ENCODE peak calls at places on chromosomes 3 and 15, in five cellular contexts. One of them, this sample, is unnamed.

GRCh38 chr3:77370413-77370812 is 330.5 kb downstream of the ROBO2 start:
- DNase-seq in hepatocyte: no peak
- DNase-seq in neural progenitor cell: no peak
- DNase-seq in GM23338: no peak
- DNase-seq in PC-3: peak
- DNase-seq in this sample: peak

GRCh38 chr15:63669074-63669473 is 71.9 kb downstream of the FBXL22 start:
- DNase-seq in hepatocyte: no peak
- DNase-seq in neural progenitor cell: no peak
- DNase-seq in GM23338: no peak
- DNase-seq in PC-3: no peak
- DNase-seq in this sample: no peak

GRCh38 chr3:192847918-192848317 is 69.7 kb downstream of the MB21D2 start:
- DNase-seq in hepatocyte: no peak
- DNase-seq in neural progenitor cell: no peak
- DNase-seq in GM23338: no peak
- DNase-seq in PC-3: no peak
- DNase-seq in this sample: peak

GRCh38 chr3:32335365-32336122 is 56.1 kb upstream of the CMTM7 start:
- DNase-seq in hepatocyte: no peak
- DNase-seq in neural progenitor cell: no peak
- DNase-seq in GM23338: no peak
- DNase-seq in PC-3: no peak
- DNase-seq in this sample: no peak

GRCh38 chr3:183108002-183108449 is 8.7 kb upstream of the MCCC1 start:
- DNase-seq in hepatocyte: no peak
- DNase-seq in neural progenitor cell: no peak
- DNase-seq in GM23338: no peak
- DNase-seq in PC-3: peak
- DNase-seq in this sample: no peak

GRCh38 chr15:85764649-85765277 is 30.0 kb downstream of the KLHL25 start:
- DNase-seq in hepatocyte: no peak
- DNase-seq in neural progenitor cell: no peak
- DNase-seq in GM23338: no peak
- DNase-seq in PC-3: no peak
- DNase-seq in this sample: peak

GRCh38 chr3:141280086-141280485 is 48.5 kb downstream of the PXYLP1 start:
- DNase-seq in hepatocyte: no peak
- DNase-seq in neural progenitor cell: no peak
- DNase-seq in GM23338: no peak
- DNase-seq in PC-3: no peak
- DNase-seq in this sample: peak

GRCh38 chr15:85934691-85935090 is 140.0 kb upstream of the KLHL25 start:
- DNase-seq in hepatocyte: no peak
- DNase-seq in neural progenitor cell: no peak
- DNase-seq in GM23338: no peak
- DNase-seq in PC-3: no peak
- DNase-seq in this sample: no peak

GRCh38 chr3:115146418-115147328 is at the start of gene ZBTB20:
- DNase-seq in hepatocyte: peak
- DNase-seq in neural progenitor cell: peak
- DNase-seq in GM23338: peak
- DNase-seq in PC-3: peak
- DNase-seq in this sample: peak

GRCh38 chr15:60932051-60932915 is 296.8 kb downstream of the RORA start:
- DNase-seq in hepatocyte: no peak
- DNase-seq in neural progenitor cell: no peak
- DNase-seq in GM23338: peak
- DNase-seq in PC-3: peak
- DNase-seq in this sample: peak

GRCh38 chr3:45154641-45155147 is 8.5 kb upstream of the CDCP1 start:
- DNase-seq in hepatocyte: no peak
- DNase-seq in neural progenitor cell: no peak
- DNase-seq in GM23338: no peak
- DNase-seq in PC-3: peak
- DNase-seq in this sample: peak

GRCh38 chr3:46549408-46549904 is 16.6 kb downstream of the LRRC2 start:
- DNase-seq in hepatocyte: no peak
- DNase-seq in neural progenitor cell: no peak
- DNase-seq in GM23338: peak
- DNase-seq in PC-3: no peak
- DNase-seq in this sample: no peak

GRCh38 chr3:14439501-14440167 is 37.2 kb downstream of the SLC6A6 start:
- DNase-seq in hepatocyte: no peak
- DNase-seq in neural progenitor cell: no peak
- DNase-seq in GM23338: no peak
- DNase-seq in PC-3: no peak
- DNase-seq in this sample: no peak

GRCh38 chr15:69185706-69186105 is 25.3 kb downstream of the GLCE start:
- DNase-seq in hepatocyte: no peak
- DNase-seq in neural progenitor cell: no peak
- DNase-seq in GM23338: no peak
- DNase-seq in PC-3: no peak
- DNase-seq in this sample: no peak

GRCh38 chr15:60004019-60004845 is at the start of gene FOXB1:
- DNase-seq in hepatocyte: peak
- DNase-seq in neural progenitor cell: peak
- DNase-seq in GM23338: peak
- DNase-seq in PC-3: no peak
- DNase-seq in this sample: no peak

GRCh38 chr3:14524311-14524711 is 15.8 kb downstream of the GRIP2 start:
- DNase-seq in hepatocyte: no peak
- DNase-seq in neural progenitor cell: no peak
- DNase-seq in GM23338: no peak
- DNase-seq in PC-3: no peak
- DNase-seq in this sample: no peak

GRCh38 chr3:45319231-45320085 is 68.9 kb upstream of the LARS2 start:
- DNase-seq in hepatocyte: no peak
- DNase-seq in neural progenitor cell: no peak
- DNase-seq in GM23338: no peak
- DNase-seq in PC-3: no peak
- DNase-seq in this sample: no peak

GRCh38 chr15:36883705-36884355 is 216.5 kb downstream of the MEIS2 start:
- DNase-seq in hepatocyte: peak
- DNase-seq in neural progenitor cell: peak
- DNase-seq in GM23338: peak
- DNase-seq in PC-3: peak
- DNase-seq in this sample: peak

GRCh38 chr3:46194868-46195553 is 13.1 kb downstream of the CCR1 start:
- DNase-seq in hepatocyte: no peak
- DNase-seq in neural progenitor cell: no peak
- DNase-seq in GM23338: no peak
- DNase-seq in PC-3: peak
- DNase-seq in this sample: no peak

GRCh38 chr15:89648106-89649012 is 6.9 kb downstream of the KIF7 start:
- DNase-seq in hepatocyte: no peak
- DNase-seq in neural progenitor cell: no peak
- DNase-seq in GM23338: peak
- DNase-seq in PC-3: no peak
- DNase-seq in this sample: no peak

GRCh38 chr15:80247320-80247719 is 4.7 kb downstream of the CTXND1 start:
- DNase-seq in hepatocyte: peak
- DNase-seq in neural progenitor cell: no peak
- DNase-seq in GM23338: no peak
- DNase-seq in PC-3: no peak
- DNase-seq in this sample: no peak

GRCh38 chr3:158766364-158766763 is 34.1 kb upstream of the RARRES1 start:
- DNase-seq in hepatocyte: no peak
- DNase-seq in neural progenitor cell: no peak
- DNase-seq in GM23338: no peak
- DNase-seq in PC-3: peak
- DNase-seq in this sample: no peak

GRCh38 chr3:158770254-158771017 is 31.4 kb upstream of the MFSD1 start:
- DNase-seq in hepatocyte: no peak
- DNase-seq in neural progenitor cell: no peak
- DNase-seq in GM23338: no peak
- DNase-seq in PC-3: peak
- DNase-seq in this sample: peak

GRCh38 chr3:158768881-158769518 is 32.9 kb upstream of the MFSD1 start:
- DNase-seq in hepatocyte: peak
- DNase-seq in neural progenitor cell: peak
- DNase-seq in GM23338: no peak
- DNase-seq in PC-3: peak
- DNase-seq in this sample: peak

GRCh38 chr3:158769519-158770253 is 32.2 kb upstream of the MFSD1 start:
- DNase-seq in hepatocyte: no peak
- DNase-seq in neural progenitor cell: no peak
- DNase-seq in GM23338: no peak
- DNase-seq in PC-3: no peak
- DNase-seq in this sample: no peak

DNA sequence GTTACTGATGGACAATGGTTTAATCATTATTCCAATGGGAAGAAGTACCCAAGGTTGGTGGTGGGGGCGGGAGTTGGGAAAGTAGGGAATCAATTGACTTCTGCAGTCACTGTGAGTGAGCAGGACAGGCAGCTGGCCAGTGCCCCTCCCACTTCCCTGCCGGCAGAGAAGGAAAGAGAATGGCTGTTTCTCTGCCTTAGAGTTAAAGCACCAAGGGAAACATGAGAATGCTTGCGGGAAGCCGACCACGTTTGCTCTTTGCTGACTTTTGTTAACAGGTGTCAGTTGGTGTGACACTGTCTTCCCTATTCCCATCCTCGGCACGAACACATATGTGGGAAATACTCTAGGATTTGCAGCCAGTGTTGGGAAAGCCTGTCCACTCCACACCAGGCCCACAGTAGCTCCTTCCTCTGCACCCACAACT is 33.5 kb upstream of the MFSD1 start:
- DNase-seq in hepatocyte: peak
- DNase-seq in neural progenitor cell: peak
- DNase-seq in GM23338: peak
- DNase-seq in PC-3: peak
- DNase-seq in this sample: peak
- TF ChIP-seq EZH2phosphoT487 in hepatocyte: no peak
- TF ChIP-seq EZH2phosphoT487 in neural progenitor cell: no peak
- TF ChIP-seq EZH2phosphoT487 in GM23338: no peak
- TF ChIP-seq EZH2phosphoT487 in PC-3: no peak
- TF ChIP-seq EZH2phosphoT487 in this sample: no peak

GRCh38 chr3:171228228-171228627 is 201.7 kb upstream of the SLC2A2 start:
- DNase-seq in hepatocyte: no peak
- DNase-seq in neural progenitor cell: no peak
- DNase-seq in GM23338: no peak
- DNase-seq in PC-3: no peak
- DNase-seq in this sample: no peak

GRCh38 chr3:171230857-171231256 is 204.3 kb upstream of the SLC2A2 start:
- DNase-seq in hepatocyte: no peak
- DNase-seq in neural progenitor cell: no peak
- DNase-seq in GM23338: no peak
- DNase-seq in PC-3: no peak
- DNase-seq in this sample: no peak

GRCh38 chr3:171227828-171228227 is 201.3 kb upstream of the SLC2A2 start:
- DNase-seq in hepatocyte: no peak
- DNase-seq in neural progenitor cell: no peak
- DNase-seq in GM23338: no peak
- DNase-seq in PC-3: no peak
- DNase-seq in this sample: no peak

GRCh38 chr3:171227333-171227732 is 200.8 kb upstream of the SLC2A2 start:
- DNase-seq in hepatocyte: no peak
- DNase-seq in neural progenitor cell: no peak
- DNase-seq in GM23338: no peak
- DNase-seq in PC-3: no peak
- DNase-seq in this sample: no peak

DNA sequence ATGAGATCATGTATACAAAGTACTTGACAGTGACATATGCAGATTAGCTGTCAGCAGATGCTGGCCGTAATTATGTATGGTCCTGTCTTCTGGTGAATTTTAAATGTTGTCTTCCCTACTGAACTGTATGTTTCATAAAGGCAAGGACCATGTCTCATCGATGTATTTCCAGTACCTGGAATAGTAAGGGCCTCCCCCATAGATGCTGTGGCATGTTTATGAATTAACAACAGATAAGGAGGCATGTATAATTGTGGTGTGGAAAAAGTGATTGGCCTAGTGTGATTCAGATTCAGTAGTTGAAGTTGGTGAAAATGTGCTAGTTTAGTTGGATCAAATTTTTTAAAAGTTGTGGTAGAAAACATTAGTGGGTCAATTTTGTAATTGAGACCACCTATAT is 202.7 kb upstream of the SLC2A2 start:
- DNase-seq in hepatocyte: no peak
- DNase-seq in neural progenitor cell: no peak
- DNase-seq in GM23338: no peak
- DNase-seq in PC-3: no peak
- DNase-seq in this sample: no peak
- TF ChIP-seq EZH2phosphoT487 in hepatocyte: no peak
- TF ChIP-seq EZH2phosphoT487 in neural progenitor cell: no peak
- TF ChIP-seq EZH2phosphoT487 in GM23338: no peak
- TF ChIP-seq EZH2phosphoT487 in PC-3: no peak
- TF ChIP-seq EZH2phosphoT487 in this sample: no peak

GRCh38 chr3:48518755-48519154 is 14.8 kb upstream of the SHISA5 start:
- DNase-seq in hepatocyte: no peak
- DNase-seq in neural progenitor cell: no peak
- DNase-seq in GM23338: no peak
- DNase-seq in PC-3: no peak
- DNase-seq in this sample: no peak
- TF ChIP-seq EZH2phosphoT487 in hepatocyte: no peak
- TF ChIP-seq EZH2phosphoT487 in neural progenitor cell: no peak
- TF ChIP-seq EZH2phosphoT487 in GM23338: no peak
- TF ChIP-seq EZH2phosphoT487 in PC-3: no peak
- TF ChIP-seq EZH2phosphoT487 in this sample: no peak

DNA sequence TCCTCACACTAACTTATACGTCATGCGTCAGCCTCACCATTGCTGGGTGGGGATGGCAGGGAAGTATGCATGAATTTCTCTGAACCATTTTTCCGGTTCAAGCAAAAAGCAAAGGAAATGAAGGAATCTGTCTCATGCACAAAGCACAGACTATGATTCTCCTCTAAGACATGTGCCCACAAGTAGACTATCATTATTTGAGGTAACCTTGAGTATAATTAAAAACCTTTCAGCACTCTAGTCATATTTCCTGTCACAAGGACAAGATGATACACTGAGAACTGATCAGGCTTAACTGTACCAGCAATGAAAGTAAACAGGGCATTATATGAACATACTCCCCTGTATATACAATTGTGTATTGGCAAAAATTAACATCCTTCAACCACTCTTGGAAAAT is 56.7 kb upstream of the TSC22D2 start:
- DNase-seq in hepatocyte: no peak
- DNase-seq in neural progenitor cell: no peak
- DNase-seq in GM23338: no peak
- DNase-seq in PC-3: no peak
- DNase-seq in this sample: no peak
- TF ChIP-seq EZH2phosphoT487 in hepatocyte: no peak
- TF ChIP-seq EZH2phosphoT487 in neural progenitor cell: no peak
- TF ChIP-seq EZH2phosphoT487 in GM23338: no peak
- TF ChIP-seq EZH2phosphoT487 in PC-3: no peak
- TF ChIP-seq EZH2phosphoT487 in this sample: no peak

GRCh38 chr3:24069045-24069444 is 124.0 kb downstream of the NR1D2 start:
- DNase-seq in hepatocyte: peak
- DNase-seq in neural progenitor cell: peak
- DNase-seq in GM23338: peak
- DNase-seq in PC-3: peak
- DNase-seq in this sample: peak
- TF ChIP-seq EZH2phosphoT487 in hepatocyte: no peak
- TF ChIP-seq EZH2phosphoT487 in neural progenitor cell: no peak
- TF ChIP-seq EZH2phosphoT487 in GM23338: no peak
- TF ChIP-seq EZH2phosphoT487 in PC-3: no peak
- TF ChIP-seq EZH2phosphoT487 in this sample: no peak